ENCODE peak calls at places on chromosomes 11 and 22, in six cellular contexts. G, I, W, E, C and Z are unnamed samples.

GRCh38 chr11:86182976-86183584 is 61.5 kb upstream of the EED start:
- DNase-seq in I (no peak), C (no peak), G (no peak), E (peak; percentile 55), W (no peak), Z (no peak)

GRCh38 chr11:97893612-97894011 is 1127.1 kb upstream of the CNTN5 start:
- DNase-seq in E (no peak), W (no peak), I (no peak), C (no peak), G (no peak), Z (no peak)

GRCh38 chr22:19723165-19723989 is at the start of gene GP1BB:
- DNase-seq in W (no peak), G (peak; percentile 32), E (peak; percentile 40), I (no peak), C (no peak), Z (no peak)

GRCh38 chr22:38104084-38104483 is 6.4 kb downstream of the BAIAP2L2 start:
- DNase-seq in C (no peak), G (peak; percentile 33), W (no peak), E (no peak), I (no peak), Z (no peak)

GRCh38 chr11:120800206-120800605 is 223.7 kb upstream of the TBCEL start:
- DNase-seq in G (no peak), I (no peak), E (no peak), W (no peak), C (no peak), Z (no peak)

GRCh38 chr22:21866821-21867527 is 471 bp downstream of the MAPK1 start:
- DNase-seq in I (peak; percentile 82), C (no peak), W (peak; percentile 67), G (no peak), E (peak; percentile 55), Z (no peak)

GRCh38 chr11:116686891-116687290 is 85.9 kb downstream of the BUD13 start:
- DNase-seq in C (no peak), G (no peak), I (no peak), W (peak; percentile 37), E (no peak), Z (no peak)

GRCh38 chr11:123578778-123579481 is 75.5 kb downstream of the SCN3B start:
- DNase-seq in G (no peak), E (no peak), C (no peak), I (no peak), W (no peak), Z (no peak)

GRCh38 chr11:62654297-62654696 is 1.2 kb upstream of the INTS5 start:
- DNase-seq in I (no peak), G (no peak), E (no peak), W (no peak), C (no peak), Z (no peak)

GRCh38 chr11:43735931-43736330 is 55.4 kb downstream of the HSD17B12 start:
- DNase-seq in C (no peak), E (no peak), G (peak; percentile 41), I (no peak), W (no peak), Z (no peak)

GRCh38 chr22:19354201-19354600 is 62.7 kb upstream of the CLTCL1 start:
- DNase-seq in W (no peak), E (no peak), G (no peak), I (no peak), C (no peak), Z (peak; percentile 20)

GRCh38 chr11:124069429-124070401 is 28.6 kb upstream of the OR10G7 start:
- DNase-seq in W (no peak), E (peak; percentile 33), G (peak; percentile 75), C (no peak), I (peak; percentile 75), Z (no peak)

GRCh38 chr11:43951231-43951630 is 8.8 kb downstream of the C11orf96 start:
- DNase-seq in E (no peak), C (no peak), W (peak; percentile 55), G (no peak), I (no peak), Z (no peak)

GRCh38 chr11:45017329-45017728 is 66.6 kb upstream of the TP53I11 start:
- DNase-seq in G (no peak), C (no peak), E (no peak), I (no peak), W (no peak), Z (no peak)

GRCh38 chr11:1889941-1890855 is 1.5 kb downstream of the PRR33 start:
- DNase-seq in G (no peak), I (peak; percentile 57), W (no peak), C (no peak), E (no peak), Z (peak; percentile 61)

GRCh38 chr11:69877235-69877634 is 58.0 kb upstream of the FGF3 start:
- DNase-seq in E (no peak), C (no peak), I (peak; percentile 46), G (no peak), W (peak; percentile 60), Z (no peak)

GRCh38 chr22:50292643-50293440 is 14.6 kb downstream of the PLXNB2 start:
- DNase-seq in C (no peak), E (peak; percentile 63), W (peak; percentile 88), I (no peak), G (no peak), Z (no peak)

GRCh38 chr11:10893713-10894112 is 35.9 kb upstream of the ZBED5 start:
- DNase-seq in I (no peak), G (peak; percentile 43), E (no peak), C (peak; percentile 62), W (no peak), Z (no peak)
- TF ChIP-seq CTCF in I (peak; percentile 35), G (no peak), E (no peak), C (peak; percentile 62), W (no peak), Z (no peak)

GRCh38 chr22:39546889-39547586 is 14.5 kb upstream of the RPS19BP1 start:
- DNase-seq in W (no peak), I (no peak), G (no peak), E (no peak), C (no peak), Z (no peak)

GRCh38 chr22:39547587-39547947 is 15.0 kb upstream of the RPS19BP1 start:
- DNase-seq in W (no peak), G (no peak), E (no peak), C (no peak), I (no peak), Z (no peak)

GRCh38 chr22:39546064-39546365 is 13.5 kb upstream of the RPS19BP1 start:
- DNase-seq in W (no peak), G (no peak), E (no peak), C (no peak), I (no peak), Z (no peak)

GRCh38 chr22:39545310-39546063 is 12.9 kb upstream of the RPS19BP1 start:
- DNase-seq in E (no peak), I (no peak), C (no peak), W (no peak), G (peak; percentile 61), Z (no peak)

DNA sequence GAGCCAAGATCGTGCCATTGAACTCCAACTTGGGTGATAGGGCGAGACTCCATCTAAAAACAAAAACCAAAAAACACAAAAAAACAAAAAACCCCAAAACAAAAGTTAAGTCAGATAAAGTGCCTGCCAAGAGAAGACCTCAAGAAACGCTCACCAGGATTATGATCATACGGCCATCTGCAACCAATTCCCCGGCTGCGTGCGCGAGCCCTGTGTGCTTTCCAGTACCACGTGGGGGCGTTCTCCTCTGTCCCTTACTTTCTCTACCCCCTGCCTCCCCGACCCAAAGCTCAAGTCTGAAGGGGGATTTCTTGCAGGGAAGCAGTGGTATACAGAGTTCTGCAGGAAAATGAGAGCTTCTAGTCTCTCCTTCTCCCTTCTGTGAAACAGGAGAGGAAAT is 10.5 kb upstream of the RPS19BP1 start:
- DNase-seq in I (no peak), E (no peak), W (no peak), G (peak; percentile 46), C (no peak), Z (no peak)
- TF ChIP-seq CTCF in I (peak; percentile 8), E (peak; percentile 63), W (no peak), G (peak; percentile 60), C (peak; percentile 51), Z (peak; percentile 67)

DNA sequence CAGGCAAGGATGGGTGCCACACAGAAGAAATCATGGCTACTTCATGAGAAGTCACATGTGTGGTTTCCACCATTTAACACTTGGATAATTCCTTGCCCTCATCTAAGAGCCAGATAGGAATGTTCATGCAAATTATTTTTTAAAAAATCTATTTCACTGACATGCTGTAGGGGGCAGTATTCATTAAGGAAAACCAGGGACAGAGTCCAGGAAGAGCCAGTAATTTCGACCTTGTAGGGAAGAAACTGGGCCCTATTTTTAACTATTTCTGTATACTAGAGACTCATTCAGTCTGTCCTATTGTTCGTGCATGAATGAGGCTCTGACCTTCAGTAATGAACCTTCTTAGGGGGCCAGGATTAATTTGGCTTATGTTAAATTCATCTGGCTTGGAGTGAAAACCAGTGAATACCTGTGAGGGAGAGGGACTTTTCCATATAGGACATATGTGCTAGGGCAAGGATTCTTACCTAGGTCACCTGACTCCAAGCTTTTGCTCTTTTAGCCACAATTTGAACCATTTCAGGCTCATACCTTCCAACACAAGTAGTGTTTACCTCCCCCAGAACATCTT is 192.7 kb downstream of the NAV2 start:
- DNase-seq in E (no peak), W (no peak), C (no peak), I (no peak), G (peak; percentile 75), Z (no peak)
- TF ChIP-seq CTCF in E (peak; percentile 56), W (peak; percentile 45), C (peak; percentile 65), I (peak; percentile 61), G (peak; percentile 64), Z (peak; percentile 86)

GRCh38 chr11:13463779-13464290 is 813 bp upstream of the BTBD10 start:
- DNase-seq in E (no peak), C (no peak), G (no peak), I (no peak), W (no peak), Z (no peak)

GRCh38 chr11:13461291-13461690 is 1.7 kb downstream of the BTBD10 start:
- DNase-seq in C (no peak), W (no peak), E (no peak), G (no peak), I (no peak), Z (no peak)

GRCh38 chr11:13465909-13466371 is 2.9 kb upstream of the BTBD10 start:
- DNase-seq in C (no peak), W (no peak), E (no peak), I (no peak), G (peak; percentile 63), Z (no peak)

GRCh38 chr11:13462928-13463778 is at the start of gene BTBD10:
- DNase-seq in E (peak; percentile 97), G (peak; percentile 96), I (peak; percentile 96), W (peak; percentile 96), C (peak; percentile 88), Z (peak; percentile 90)

GRCh38 chr11:13462311-13462927 is 603 bp downstream of the BTBD10 start:
- DNase-seq in C (no peak), W (peak; percentile 73), I (no peak), G (peak; percentile 24), E (no peak), Z (no peak)
- TF ChIP-seq CTCF in C (no peak), W (no peak), I (no peak), G (no peak), E (no peak), Z (no peak)

GRCh38 chr11:4919250-4919649 is at the start of gene OR51G2:
- DNase-seq in C (no peak), W (no peak), E (no peak), G (no peak), I (no peak), Z (no peak)

GRCh38 chr11:4922304-4922703 is 1.8 kb downstream of the OR51G1 start:
- DNase-seq in W (no peak), E (no peak), G (no peak), I (no peak), C (no peak), Z (no peak)

GRCh38 chr11:4921796-4922195 is 2.3 kb downstream of the OR51G1 start:
- DNase-seq in W (no peak), I (no peak), C (no peak), E (no peak), G (no peak), Z (no peak)

GRCh38 chr11:4916581-4916980 is 2.6 kb downstream of the OR51G2 start:
- DNase-seq in I (no peak), C (no peak), W (no peak), E (no peak), G (no peak), Z (no peak)
- TF ChIP-seq CTCF in I (no peak), C (no peak), W (no peak), E (no peak), G (no peak), Z (no peak)